ENCODE peak calls at places on chromosomes 7 and 10, in seven cellular contexts. Q is ovary; U is SW 1271; R is CD4-positive, CD25-positive, alpha-beta regulatory T cell; L is nephron progenitor cell; F is AG20443; H is fibroblast of mammary gland. D is an unnamed sample.

GRCh38 chr7:93957767-93958166 is 36.2 kb downstream of the GNG11 start:
- DNase-seq in U (no peak), F (no peak), R (no peak), H (no peak), Q (no peak), L (no peak), D (no peak)

GRCh38 chr7:23277359-23277989 is 21.7 kb upstream of the MALSU1 start:
- DNase-seq in L (peak; percentile 31), R (peak; percentile 57), H (peak; percentile 69), U (peak; percentile 81), Q (no peak), F (peak; percentile 68), D (peak; percentile 75)

GRCh38 chr7:32573110-32573687 is 77.9 kb downstream of the AVL9 start:
- DNase-seq in H (no peak), F (no peak), R (no peak), Q (no peak), L (no peak), U (no peak), D (no peak)

GRCh38 chr7:38410056-38410455 is 136.6 kb upstream of the TARP start:
- DNase-seq in Q (no peak), U (no peak), F (no peak), R (no peak), L (no peak), H (no peak), D (no peak)

GRCh38 chr10:49552277-49552676 is 13.4 kb upstream of the ERCC6 start:
- DNase-seq in H (peak; percentile 35), R (no peak), F (peak; percentile 60), U (peak; percentile 84), L (no peak), Q (no peak), D (no peak)

GRCh38 chr10:127293640-127294039 is 97.2 kb upstream of the INSYN2A start:
- DNase-seq in R (peak; percentile 54), L (no peak), U (no peak), H (no peak), Q (no peak), F (no peak), D (no peak)

GRCh38 chr10:27447540-27447939 is 56.6 kb upstream of the RAB18 start:
- DNase-seq in H (no peak), F (no peak), R (no peak), U (no peak), Q (no peak), L (no peak), D (no peak)

GRCh38 chr7:14858410-14858809 is 44.1 kb downstream of the DGKB start:
- DNase-seq in R (no peak), U (no peak), Q (no peak), F (no peak), H (no peak), L (no peak), D (no peak)

GRCh38 chr10:68897336-68897741 is 3.8 kb upstream of the DDX50 start:
- DNase-seq in H (peak; percentile 77), F (peak; percentile 71), Q (no peak), U (peak; percentile 55), L (peak; percentile 49), R (peak; percentile 49), D (peak; percentile 84)

GRCh38 chr7:84058311-84059076 is 136.1 kb downstream of the SEMA3A start:
- DNase-seq in F (no peak), L (no peak), H (peak; percentile 15), Q (no peak), R (no peak), U (no peak), D (no peak)

GRCh38 chr7:28297821-28298439 is 114.4 kb upstream of the CREB5 start:
- DNase-seq in R (no peak), Q (no peak), H (no peak), L (no peak), U (no peak), F (no peak), D (no peak)

GRCh38 chr7:67803789-67804188 is 807.2 kb downstream of the TYW1 start:
- DNase-seq in U (no peak), L (no peak), Q (no peak), R (no peak), H (no peak), F (no peak), D (no peak)

GRCh38 chr10:132881186-132881920 is 61.0 kb downstream of the CFAP46 start:
- DNase-seq in F (no peak), U (no peak), R (no peak), Q (no peak), L (no peak), H (no peak), D (no peak)